ENCODE peak calls at places on chromosome 9, in four cellular contexts. One of them, this sample, is unnamed.

GRCh38 chr9:79686381-79687130 is 114.8 kb downstream of the TLE4 start:
- DNase-seq in dorsolateral prefrontal cortex: no peak
- DNase-seq in progenitor cell of endocrine pancreas: no peak
- DNase-seq in adrenal gland: peak
- DNase-seq in this sample: no peak

GRCh38 chr9:100601216-100601615 is 23.3 kb downstream of the CAVIN4 start:
- DNase-seq in dorsolateral prefrontal cortex: no peak
- DNase-seq in progenitor cell of endocrine pancreas: peak
- DNase-seq in adrenal gland: peak
- DNase-seq in this sample: no peak

GRCh38 chr9:1198085-1198484 is 147.9 kb downstream of the DMRT2 start:
- DNase-seq in dorsolateral prefrontal cortex: no peak
- DNase-seq in progenitor cell of endocrine pancreas: no peak
- DNase-seq in adrenal gland: no peak
- DNase-seq in this sample: no peak

GRCh38 chr9:13992136-13992798 is 321.7 kb downstream of the NFIB start:
- DNase-seq in dorsolateral prefrontal cortex: no peak
- DNase-seq in progenitor cell of endocrine pancreas: no peak
- DNase-seq in adrenal gland: no peak
- DNase-seq in this sample: no peak

GRCh38 chr9:75957095-75957494 is 66.6 kb downstream of the PCSK5 start:
- DNase-seq in dorsolateral prefrontal cortex: no peak
- DNase-seq in progenitor cell of endocrine pancreas: no peak
- DNase-seq in adrenal gland: no peak
- DNase-seq in this sample: no peak

GRCh38 chr9:37412431-37413151 is 9.9 kb upstream of the GRHPR start:
- DNase-seq in dorsolateral prefrontal cortex: no peak
- DNase-seq in progenitor cell of endocrine pancreas: no peak
- DNase-seq in adrenal gland: no peak
- DNase-seq in this sample: no peak

GRCh38 chr9:4746278-4746677 is 5.3 kb upstream of the AK3 start:
- DNase-seq in dorsolateral prefrontal cortex: no peak
- DNase-seq in progenitor cell of endocrine pancreas: no peak
- DNase-seq in adrenal gland: no peak
- DNase-seq in this sample: no peak

GRCh38 chr9:95857122-95857521 is 18.4 kb upstream of the ERCC6L2 start:
- DNase-seq in dorsolateral prefrontal cortex: no peak
- DNase-seq in progenitor cell of endocrine pancreas: no peak
- DNase-seq in adrenal gland: no peak
- DNase-seq in this sample: no peak

GRCh38 chr9:120628207-120628924 is 48.4 kb upstream of the CDK5RAP2 start:
- DNase-seq in dorsolateral prefrontal cortex: no peak
- DNase-seq in progenitor cell of endocrine pancreas: no peak
- DNase-seq in adrenal gland: no peak
- DNase-seq in this sample: no peak

GRCh38 chr9:2622361-2623045 is 916 bp downstream of the VLDLR start:
- DNase-seq in dorsolateral prefrontal cortex: peak
- DNase-seq in progenitor cell of endocrine pancreas: peak
- DNase-seq in adrenal gland: peak
- DNase-seq in this sample: peak

GRCh38 chr9:37028425-37029031 is 5.5 kb downstream of the PAX5 start:
- DNase-seq in dorsolateral prefrontal cortex: no peak
- DNase-seq in progenitor cell of endocrine pancreas: no peak
- DNase-seq in adrenal gland: no peak
- DNase-seq in this sample: no peak

GRCh38 chr9:119884411-119884810 is 515.2 kb upstream of the BRINP1 start:
- DNase-seq in dorsolateral prefrontal cortex: no peak
- DNase-seq in progenitor cell of endocrine pancreas: no peak
- DNase-seq in adrenal gland: no peak
- DNase-seq in this sample: no peak

GRCh38 chr9:95197692-95198271 is 119.7 kb downstream of the FANCC start:
- DNase-seq in dorsolateral prefrontal cortex: no peak
- DNase-seq in progenitor cell of endocrine pancreas: no peak
- DNase-seq in adrenal gland: no peak
- DNase-seq in this sample: no peak

GRCh38 chr9:8652282-8652681 is 852.7 kb upstream of the DMAC1 start:
- DNase-seq in dorsolateral prefrontal cortex: no peak
- DNase-seq in progenitor cell of endocrine pancreas: no peak
- DNase-seq in adrenal gland: no peak
- DNase-seq in this sample: no peak

GRCh38 chr9:94031380-94031779 is 52.9 kb upstream of the PTPDC1 start:
- DNase-seq in dorsolateral prefrontal cortex: no peak
- DNase-seq in progenitor cell of endocrine pancreas: no peak
- DNase-seq in adrenal gland: no peak
- DNase-seq in this sample: no peak

GRCh38 chr9:95182854-95183563 is 134.5 kb downstream of the FANCC start:
- DNase-seq in dorsolateral prefrontal cortex: no peak
- DNase-seq in progenitor cell of endocrine pancreas: no peak
- DNase-seq in adrenal gland: peak
- DNase-seq in this sample: no peak

GRCh38 chr9:121206516-121207370 is 5.1 kb upstream of the RAB14 start:
- DNase-seq in dorsolateral prefrontal cortex: no peak
- DNase-seq in progenitor cell of endocrine pancreas: no peak
- DNase-seq in adrenal gland: no peak
- DNase-seq in this sample: no peak

GRCh38 chr9:20558609-20559016 is 63.7 kb downstream of the MLLT3 start:
- DNase-seq in dorsolateral prefrontal cortex: no peak
- DNase-seq in progenitor cell of endocrine pancreas: no peak
- DNase-seq in adrenal gland: peak
- DNase-seq in this sample: no peak

GRCh38 chr9:29691758-29692407 is 2118.6 kb upstream of the C9orf72 start:
- DNase-seq in dorsolateral prefrontal cortex: no peak
- DNase-seq in progenitor cell of endocrine pancreas: no peak
- DNase-seq in adrenal gland: no peak
- DNase-seq in this sample: no peak

GRCh38 chr9:96156578-96156977 is 145.4 kb downstream of the HSD17B3 start:
- DNase-seq in dorsolateral prefrontal cortex: no peak
- DNase-seq in progenitor cell of endocrine pancreas: no peak
- DNase-seq in adrenal gland: no peak
- DNase-seq in this sample: no peak

GRCh38 chr9:86303316-86303975 is 21.1 kb upstream of the ISCA1 start:
- DNase-seq in dorsolateral prefrontal cortex: no peak
- DNase-seq in progenitor cell of endocrine pancreas: no peak
- DNase-seq in adrenal gland: no peak
- DNase-seq in this sample: no peak

GRCh38 chr9:127035948-127036347 is 86.5 kb downstream of the ANGPTL2 start:
- DNase-seq in dorsolateral prefrontal cortex: peak
- DNase-seq in progenitor cell of endocrine pancreas: no peak
- DNase-seq in adrenal gland: no peak
- DNase-seq in this sample: no peak

GRCh38 chr9:94014845-94015244 is 59.7 kb upstream of the BARX1 start:
- DNase-seq in dorsolateral prefrontal cortex: no peak
- DNase-seq in progenitor cell of endocrine pancreas: no peak
- DNase-seq in adrenal gland: no peak
- DNase-seq in this sample: no peak

GRCh38 chr9:126617740-126618133 is 4.0 kb downstream of the LMX1B start:
- DNase-seq in dorsolateral prefrontal cortex: no peak
- DNase-seq in progenitor cell of endocrine pancreas: no peak
- DNase-seq in adrenal gland: no peak
- DNase-seq in this sample: no peak

GRCh38 chr9:114495992-114496391 is 9.3 kb downstream of the WHRN start:
- DNase-seq in dorsolateral prefrontal cortex: no peak
- DNase-seq in progenitor cell of endocrine pancreas: no peak
- DNase-seq in adrenal gland: no peak
- DNase-seq in this sample: no peak

GRCh38 chr9:95691435-95691834 is 174.7 kb upstream of the PTCH1 start:
- DNase-seq in dorsolateral prefrontal cortex: no peak
- DNase-seq in progenitor cell of endocrine pancreas: no peak
- DNase-seq in adrenal gland: no peak
- DNase-seq in this sample: no peak

GRCh38 chr9:16743375-16743774 is 127.1 kb downstream of the BNC2 start:
- DNase-seq in dorsolateral prefrontal cortex: no peak
- DNase-seq in progenitor cell of endocrine pancreas: no peak
- DNase-seq in adrenal gland: no peak
- DNase-seq in this sample: no peak

GRCh38 chr9:92295827-92296258 is 2.3 kb upstream of the IARS1 start:
- DNase-seq in dorsolateral prefrontal cortex: no peak
- DNase-seq in progenitor cell of endocrine pancreas: no peak
- DNase-seq in adrenal gland: no peak
- DNase-seq in this sample: no peak

GRCh38 chr9:126327750-126328120 is 1.1 kb downstream of the MVB12B start:
- DNase-seq in dorsolateral prefrontal cortex: no peak
- DNase-seq in progenitor cell of endocrine pancreas: no peak
- DNase-seq in adrenal gland: no peak
- DNase-seq in this sample: no peak

GRCh38 chr9:119501374-119501773 is 132.1 kb upstream of the BRINP1 start:
- DNase-seq in dorsolateral prefrontal cortex: no peak
- DNase-seq in progenitor cell of endocrine pancreas: no peak
- DNase-seq in adrenal gland: no peak
- DNase-seq in this sample: no peak

GRCh38 chr9:22395585-22396205 is 50.9 kb upstream of the DMRTA1 start:
- DNase-seq in dorsolateral prefrontal cortex: no peak
- DNase-seq in progenitor cell of endocrine pancreas: no peak
- DNase-seq in adrenal gland: no peak
- DNase-seq in this sample: no peak

GRCh38 chr9:95409650-95410426 is 92.3 kb upstream of the FANCC start:
- DNase-seq in dorsolateral prefrontal cortex: no peak
- DNase-seq in progenitor cell of endocrine pancreas: no peak
- DNase-seq in adrenal gland: no peak
- DNase-seq in this sample: no peak

GRCh38 chr9:136625101-136626065 is 37.3 kb upstream of the EGFL7 start:
- DNase-seq in dorsolateral prefrontal cortex: peak
- DNase-seq in progenitor cell of endocrine pancreas: no peak
- DNase-seq in adrenal gland: peak
- DNase-seq in this sample: no peak
- TF ChIP-seq CTCF in dorsolateral prefrontal cortex: peak
- TF ChIP-seq CTCF in progenitor cell of endocrine pancreas: no peak
- TF ChIP-seq CTCF in adrenal gland: no peak
- TF ChIP-seq CTCF in this sample: no peak

DNA sequence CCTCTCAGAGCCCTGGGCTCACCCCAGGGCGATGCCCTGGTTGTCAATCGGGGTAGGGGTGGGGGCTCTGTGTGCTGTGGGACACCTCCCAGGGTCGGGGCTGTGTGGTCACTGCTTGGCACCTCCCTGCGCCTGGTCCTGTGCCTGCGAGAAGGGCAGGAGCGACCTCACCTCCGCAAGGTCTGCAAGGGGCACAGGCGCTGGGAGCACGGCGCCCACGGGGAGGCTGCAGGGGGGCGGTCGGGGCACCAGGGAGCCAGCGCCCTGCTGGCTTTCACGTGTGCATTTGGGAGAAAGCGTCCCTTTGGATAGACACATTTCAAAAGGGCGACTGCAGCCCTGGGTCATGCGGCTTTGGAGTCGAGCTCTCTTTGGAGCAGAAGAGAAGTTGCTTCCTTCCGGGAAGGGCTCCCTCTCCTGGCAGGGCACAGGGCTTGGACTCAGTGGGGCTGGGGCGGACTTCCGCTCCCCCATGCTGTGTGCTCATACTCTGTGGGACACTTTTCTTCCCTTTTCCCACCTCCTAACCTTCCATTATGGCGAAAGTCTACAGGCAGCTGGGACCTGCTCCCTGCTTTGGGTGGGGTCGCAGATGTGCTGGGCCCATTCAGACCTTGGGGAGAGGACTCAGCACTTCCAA is 52.8 kb upstream of the SLC28A3 start:
- DNase-seq in dorsolateral prefrontal cortex: no peak
- DNase-seq in progenitor cell of endocrine pancreas: no peak
- DNase-seq in adrenal gland: no peak
- DNase-seq in this sample: no peak
- TF ChIP-seq CTCF in dorsolateral prefrontal cortex: no peak
- TF ChIP-seq CTCF in progenitor cell of endocrine pancreas: no peak
- TF ChIP-seq CTCF in adrenal gland: no peak
- TF ChIP-seq CTCF in this sample: no peak

GRCh38 chr9:98192503-98193335 is at the start of gene CORO2A:
- DNase-seq in dorsolateral prefrontal cortex: peak
- DNase-seq in progenitor cell of endocrine pancreas: peak
- DNase-seq in adrenal gland: peak
- DNase-seq in this sample: peak
- TF ChIP-seq CTCF in dorsolateral prefrontal cortex: no peak
- TF ChIP-seq CTCF in progenitor cell of endocrine pancreas: peak
- TF ChIP-seq CTCF in adrenal gland: peak
- TF ChIP-seq CTCF in this sample: peak

GRCh38 chr9:90853945-90854344 is 52.3 kb downstream of the SYK start:
- DNase-seq in dorsolateral prefrontal cortex: no peak
- DNase-seq in progenitor cell of endocrine pancreas: no peak
- DNase-seq in adrenal gland: no peak
- DNase-seq in this sample: no peak

GRCh38 chr9:90848866-90849265 is 47.2 kb downstream of the SYK start:
- DNase-seq in dorsolateral prefrontal cortex: no peak
- DNase-seq in progenitor cell of endocrine pancreas: no peak
- DNase-seq in adrenal gland: no peak
- DNase-seq in this sample: no peak

GRCh38 chr9:90847971-90848370 is 46.4 kb downstream of the SYK start:
- DNase-seq in dorsolateral prefrontal cortex: no peak
- DNase-seq in progenitor cell of endocrine pancreas: no peak
- DNase-seq in adrenal gland: no peak
- DNase-seq in this sample: no peak

GRCh38 chr9:90854637-90855036 is 53.0 kb downstream of the SYK start:
- DNase-seq in dorsolateral prefrontal cortex: no peak
- DNase-seq in progenitor cell of endocrine pancreas: no peak
- DNase-seq in adrenal gland: no peak
- DNase-seq in this sample: no peak

GRCh38 chr9:90851444-90851843 is 49.8 kb downstream of the SYK start:
- DNase-seq in dorsolateral prefrontal cortex: no peak
- DNase-seq in progenitor cell of endocrine pancreas: no peak
- DNase-seq in adrenal gland: no peak
- DNase-seq in this sample: no peak
- TF ChIP-seq CTCF in dorsolateral prefrontal cortex: no peak
- TF ChIP-seq CTCF in progenitor cell of endocrine pancreas: peak
- TF ChIP-seq CTCF in adrenal gland: no peak
- TF ChIP-seq CTCF in this sample: no peak

GRCh38 chr9:136646827-136647711 is 15.6 kb upstream of the EGFL7 start:
- DNase-seq in dorsolateral prefrontal cortex: no peak
- DNase-seq in progenitor cell of endocrine pancreas: no peak
- DNase-seq in adrenal gland: peak
- DNase-seq in this sample: no peak
- TF ChIP-seq CTCF in dorsolateral prefrontal cortex: no peak
- TF ChIP-seq CTCF in progenitor cell of endocrine pancreas: no peak
- TF ChIP-seq CTCF in adrenal gland: no peak
- TF ChIP-seq CTCF in this sample: no peak

DNA sequence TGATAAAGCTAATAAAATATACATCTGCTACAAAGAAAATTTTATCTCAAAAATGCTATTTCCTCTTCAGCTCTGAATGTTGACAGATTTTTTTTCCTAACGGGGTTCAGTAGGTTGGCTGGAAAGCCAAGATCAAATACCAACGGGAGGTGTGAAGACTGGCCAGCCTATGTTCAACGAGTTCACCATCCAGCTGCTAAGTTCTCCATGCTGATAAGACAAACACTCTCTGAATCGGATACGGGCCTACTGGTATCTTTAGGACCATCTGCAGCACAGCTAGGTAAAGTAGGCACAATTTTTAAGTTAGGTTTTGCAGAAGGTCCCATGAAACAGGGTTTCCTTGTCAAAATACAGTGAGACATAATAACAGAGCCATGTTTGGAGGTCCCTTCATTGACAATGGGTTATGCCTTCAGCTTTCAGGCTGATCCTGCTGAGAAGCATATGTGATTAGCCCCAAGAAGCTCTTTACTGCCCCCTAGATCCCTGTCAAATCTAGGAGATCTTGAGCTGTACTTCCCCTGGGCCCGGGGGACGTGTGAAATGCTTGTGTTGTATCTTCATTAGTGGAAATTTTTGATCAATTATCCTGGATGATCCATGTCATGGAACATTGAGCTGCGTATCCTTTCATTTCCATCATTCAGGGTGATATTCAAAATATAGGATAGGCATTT is 60.6 kb downstream of the PGM5 start:
- DNase-seq in dorsolateral prefrontal cortex: no peak
- DNase-seq in progenitor cell of endocrine pancreas: no peak
- DNase-seq in adrenal gland: no peak
- DNase-seq in this sample: no peak
- TF ChIP-seq CTCF in dorsolateral prefrontal cortex: no peak
- TF ChIP-seq CTCF in progenitor cell of endocrine pancreas: no peak
- TF ChIP-seq CTCF in adrenal gland: no peak
- TF ChIP-seq CTCF in this sample: peak

This sample was measured in natural killer cell.